ENCODE peak calls at places on chromosomes 4 and X, in four cellular contexts. I is IMR-90, N is NCI-H345, A is AG20443. M is an unnamed sample.
A peak's percentile ranks its signal among the peaks of the same experiment; 100 is the strongest.

GRCh38 chr4:113641025-113641431 is 120.5 kb downstream of the CAMK2D start:
- DNase-seq in A (no peak), I (no peak), N (no peak), M (no peak)

GRCh38 chrX:119688856-119689455 is 4.0 kb downstream of the SEPTIN6 start:
- DNase-seq in A (no peak), I (no peak), N (no peak), M (no peak)

GRCh38 chrX:21479695-21480280 is 105.6 kb downstream of the CNKSR2 start:
- DNase-seq in I (peak; percentile 54), N (peak; percentile 49), A (peak; percentile 27), M (no peak)

GRCh38 chrX:110407910-110408545 is 49.4 kb downstream of the RTL9 start:
- DNase-seq in A (peak; percentile 40), I (peak; percentile 71), N (peak; percentile 53), M (peak; percentile 36)

GRCh38 chrX:16559206-16559619 is 90.7 kb upstream of the S100G start:
- DNase-seq in A (peak; percentile 38), N (no peak), I (peak; percentile 43), M (no peak)

GRCh38 chr4:36304138-36304681 is 22.8 kb downstream of the DTHD1 start:
- DNase-seq in A (no peak), I (no peak), N (no peak), M (no peak)

GRCh38 chr4:30600246-30600645 is 119.9 kb upstream of the PCDH7 start:
- DNase-seq in A (no peak), N (no peak), I (no peak), M (no peak)

GRCh38 chr4:3494501-3494900 is 31.4 kb downstream of the DOK7 start:
- DNase-seq in N (no peak), I (no peak), A (no peak), M (no peak)

GRCh38 chr4:25441519-25442117 is 64.6 kb downstream of the ANAPC4 start:
- DNase-seq in N (peak; percentile 67), I (peak; percentile 59), A (peak; percentile 76), M (no peak)

GRCh38 chrX:91066104-91066503 is 368.5 kb upstream of the PABPC5 start:
- DNase-seq in N (no peak), A (no peak), I (no peak), M (no peak)

GRCh38 chr4:75542824-75543223 is 13.0 kb upstream of the ODAPH start:
- DNase-seq in N (no peak), A (peak; percentile 62), I (peak; percentile 96), M (no peak)

GRCh38 chrX:40434947-40435346 is 145.8 kb upstream of the ATP6AP2 start:
- DNase-seq in N (no peak), A (peak; percentile 30), I (peak; percentile 1), M (no peak)

GRCh38 chr4:168516841-168517240 is 20.0 kb downstream of the PALLD start:
- DNase-seq in N (no peak), I (no peak), A (no peak), M (no peak)

GRCh38 chrX:51461053-51462050 is 35.0 kb downstream of the NUDT11 start:
- DNase-seq in N (no peak), I (peak; percentile 42), A (peak; percentile 9), M (no peak)

GRCh38 chr4:139314047-139314800 is 11.9 kb upstream of the NDUFC1 start:
- DNase-seq in I (no peak), A (no peak), N (no peak), M (no peak)

M was measured in T-helper 17 cell.